ENCODE peak calls at places on chromosomes 4 and X, in five cellular contexts. Y is H9, Z is neuronal stem cell, Q is mesendoderm, O is IMR-90. N is an unnamed sample. For H3K4me1, the result is how much of the 10 kb centered on the place peaks cover.

GRCh38 chr4:993111-994029 is at the start of gene SLC26A1:
- DNase-seq in Z (no peak), Q (no peak), O (no peak), Y (no peak), N (peak)

GRCh38 chr4:100356172-100356571 is 161.7 kb downstream of the EMCN start:
- DNase-seq in Z (no peak), Y (no peak), O (no peak), Q (no peak), N (peak)

GRCh38 chr4:48899950-48900349 is 6.6 kb downstream of the OCIAD2 start:
- DNase-seq in O (peak), Q (no peak), Y (no peak), Z (no peak), N (peak)

GRCh38 chr4:8222609-8223391 is 23.7 kb downstream of the SH3TC1 start:
- DNase-seq in Y (no peak), Z (no peak), O (no peak), Q (no peak), N (no peak)

GRCh38 chr4:8209997-8210396 is 10.9 kb downstream of the SH3TC1 start:
- DNase-seq in O (no peak), Z (no peak), Q (no peak), Y (no peak), N (no peak)

GRCh38 chrX:130110379-130111219 is at the start of gene ELF4:
- DNase-seq in Y (no peak), Z (no peak), Q (peak), O (peak), N (peak)

GRCh38 chr4:1305781-1306455 is 16.2 kb downstream of the MAEA start:
- DNase-seq in Q (no peak), Z (no peak), O (no peak), Y (no peak), N (no peak)

GRCh38 chrX:114583646-114584433 is at the start of gene HTR2C:
- DNase-seq in Q (peak), O (no peak), Z (no peak), Y (peak), N (no peak)

GRCh38 chr4:87007345-87008181 is 72.8 kb downstream of the AFF1 start:
- DNase-seq in Z (peak), Y (no peak), Q (peak), O (peak), N (peak)

GRCh38 chr4:20652226-20652836 is 47.9 kb upstream of the PACRGL start:
- DNase-seq in Z (no peak), O (no peak), Q (no peak), Y (no peak), N (no peak)

GRCh38 chrX:640641-641040 is 10.1 kb downstream of the SHOX start:
- DNase-seq in O (no peak), Q (no peak), Y (no peak), Z (no peak), N (no peak)

GRCh38 chrX:42754582-42754981 is 23.4 kb downstream of the PPP1R2C start:
- DNase-seq in Q (no peak), Z (no peak), O (no peak), Y (no peak), N (no peak)

GRCh38 chr4:156568479-156568878 is 403.1 kb downstream of the PDGFC start:
- DNase-seq in Z (peak), Y (no peak), Q (no peak), O (no peak), N (no peak)

GRCh38 chr4:154741131-154741530 is 2.7 kb upstream of the LRAT start:
- DNase-seq in O (no peak), Y (peak), Z (no peak), Q (no peak), N (no peak)

GRCh38 chr4:81030617-81031388 is at the start of gene BMP3:
- DNase-seq in O (peak), Z (peak), Y (peak), Q (peak), N (no peak)

GRCh38 chrX:45142185-45142584 is 58.5 kb downstream of the DIPK2B start:
- DNase-seq in Y (no peak), Q (no peak), O (no peak), Z (no peak), N (no peak)

GRCh38 chr4:108774809-108775530 is 12.1 kb upstream of the ETNPPL start:
- DNase-seq in Z (no peak), Q (peak), Y (no peak), O (no peak), N (no peak)

GRCh38 chr4:155026715-155027114 is 181.7 kb upstream of the NPY2R start:
- DNase-seq in Q (no peak), O (no peak), Y (no peak), Z (no peak), N (no peak)

GRCh38 chrX:74422576-74423288 is 1.4 kb downstream of the SLC16A2 start:
- DNase-seq in Z (peak), O (peak), Q (peak), Y (peak), N (no peak)

GRCh38 chrX:134177527-134177926 is 59.5 kb upstream of the CCDC160 start:
- DNase-seq in Z (no peak), Q (no peak), O (no peak), Y (no peak), N (no peak)

GRCh38 chr4:130747842-130748241 is 1651.9 kb downstream of the C4orf33 start:
- DNase-seq in Q (peak), Z (no peak), Y (no peak), O (no peak), N (no peak)

GRCh38 chr4:98765771-98766170 is 107.4 kb upstream of the TSPAN5 start:
- DNase-seq in Q (no peak), O (no peak), Y (no peak), Z (no peak), N (no peak)
- H3K4ac ChIP-seq in Q (no peak), O (no peak), Y (no peak), Z (no peak), N (no peak)

GRCh38 chr4:158656439-158656838 is 15.2 kb downstream of the C4orf46 start:
- DNase-seq in Y (no peak), Z (no peak), O (no peak), Q (peak), N (no peak)
- H3K4me1 ChIP-seq in Y (under half), Z (under half), O (under half), Q (under half), N (under half)

GRCh38 chr4:124727331-124727730 is 14.8 kb upstream of the ANKRD50 start:
- DNase-seq in Q (no peak), O (peak), Z (no peak), Y (no peak), N (no peak)

GRCh38 chr4:124722069-124722468 is 9.5 kb upstream of the ANKRD50 start:
- DNase-seq in Y (no peak), Z (no peak), O (peak), Q (no peak), N (no peak)

GRCh38 chr4:124726269-124726668 is 13.7 kb upstream of the ANKRD50 start:
- DNase-seq in Z (no peak), Y (no peak), O (no peak), Q (no peak), N (no peak)
- H3K18ac ChIP-seq in Z (no peak), Y (no peak), O (no peak), Q (no peak), N (no peak)

GRCh38 chr4:158782539-158783360 is 13.9 kb downstream of the FNIP2 start:
- DNase-seq in Y (no peak), Q (peak), O (peak), Z (no peak), N (no peak)
- H3K4ac ChIP-seq in Y (no peak), Q (no peak), O (peak), Z (no peak), N (no peak)

GRCh38 chr4:78784255-78784654 is 8.1 kb downstream of the BMP2K start:
- DNase-seq in Y (no peak), Z (no peak), O (peak), Q (no peak), N (no peak)

GRCh38 chr4:78780093-78780492 is 3.9 kb downstream of the BMP2K start:
- DNase-seq in Q (no peak), Y (no peak), Z (no peak), O (no peak), N (no peak)

GRCh38 chr4:78781086-78781630 is 5.0 kb downstream of the BMP2K start:
- DNase-seq in Z (no peak), O (no peak), Y (no peak), Q (no peak), N (no peak)

GRCh38 chr4:78779280-78779679 is 3.1 kb downstream of the BMP2K start:
- DNase-seq in Y (no peak), Q (no peak), O (peak), Z (no peak), N (no peak)

DNA sequence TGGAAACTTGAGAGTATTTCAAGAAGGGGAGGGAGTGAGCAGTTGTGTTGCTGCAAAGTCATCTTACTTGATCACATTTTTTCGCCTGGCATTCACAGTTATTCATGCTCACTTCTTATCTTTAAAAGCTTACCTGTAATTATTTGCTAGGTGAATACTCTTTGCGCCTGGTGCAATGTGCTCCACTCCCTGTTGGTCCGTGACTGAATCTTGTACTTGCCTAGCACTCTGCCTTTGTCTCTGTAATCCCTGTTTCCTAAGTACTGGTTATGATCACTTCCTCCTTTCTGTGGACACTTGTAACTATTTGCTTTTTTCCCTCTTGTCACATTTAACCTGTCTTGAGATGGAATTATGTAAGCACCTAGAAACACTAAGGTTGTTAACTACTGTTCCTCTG is 5.8 kb downstream of the BMP2K start:
- DNase-seq in Q (no peak), Y (no peak), Z (no peak), O (no peak), N (no peak)
- H3K4me1 ChIP-seq in Q (under half), Y (under half), Z (under half), O (under half), N (under half)

GRCh38 chrX:135892781-135893180 is 463 bp downstream of the CT45A10 start:
- DNase-seq in Q (no peak), O (no peak), Z (no peak), Y (no peak), N (no peak)

GRCh38 chrX:135890087-135890585 is 3.1 kb downstream of the CT45A10 start:
- DNase-seq in Q (no peak), Z (no peak), O (no peak), Y (no peak), N (no peak)

GRCh38 chrX:135893294-135893817 is at the start of the genes CT45A10 and SAGE1:
- DNase-seq in Q (no peak), Y (peak), Z (no peak), O (no peak), N (no peak)
- H3K18ac ChIP-seq in Q (no peak), Y (no peak), Z (no peak), O (no peak), N (no peak)

GRCh38 chr4:184343400-184344177 is 125.9 kb upstream of the ENPP6 start:
- DNase-seq in Z (peak), Y (peak), O (peak), Q (peak), N (peak)

GRCh38 chr4:184347251-184348239 is 126.8 kb downstream of the IRF2 start:
- DNase-seq in Q (peak), Z (peak), O (peak), Y (peak), N (peak)

GRCh38 chr4:184344435-184344834 is 126.8 kb upstream of the ENPP6 start:
- DNase-seq in O (no peak), Q (no peak), Y (no peak), Z (no peak), N (no peak)

GRCh38 chr4:184345573-184345922 is 127.9 kb upstream of the ENPP6 start:
- DNase-seq in Y (no peak), Q (no peak), O (peak), Z (no peak), N (no peak)

GRCh38 chr4:184344899-184345572 is 127.4 kb upstream of the ENPP6 start:
- DNase-seq in Q (no peak), Y (no peak), O (no peak), Z (no peak), N (no peak)
- H3K4ac ChIP-seq in Q (no peak), Y (no peak), O (peak), Z (no peak), N (no peak)

GRCh38 chr4:98626350-98626749 is 32.1 kb downstream of the TSPAN5 start:
- DNase-seq in O (peak), Z (no peak), Y (peak), Q (peak), N (peak)
- H3K4me1 ChIP-seq in O (under half), Z (under half), Y (under half), Q (under half), N (under half)

N was measured in trophoblast cell.